ENCODE peak calls at places on chromosomes 16 and 17, in four cellular contexts. D, B, N and L are unnamed samples.

GRCh38 chr16:4058386-4058785 is 57.9 kb downstream of the ADCY9 start:
- DNase-seq in D (no peak), B (no peak), N (no peak), L (no peak)

GRCh38 chr17:80125656-80126448 is 21.1 kb downstream of the EIF4A3 start:
- DNase-seq in D (no peak), B (no peak), N (no peak), L (no peak)

GRCh38 chr17:15154618-15155017 is 110.5 kb downstream of the PMP22 start:
- DNase-seq in D (no peak), B (no peak), N (no peak), L (no peak)

GRCh38 chr16:4306439-4307214 is 9.2 kb upstream of the GLIS2 start:
- DNase-seq in D (peak; percentile 36), B (no peak), N (no peak), L (no peak)

GRCh38 chr16:53052519-53053501 is at the start of gene CHD9NB:
- DNase-seq in D (peak; percentile 20), B (peak; percentile 75), N (no peak), L (no peak)

GRCh38 chr17:36036240-36036639 is 18.5 kb upstream of the CCL23 start:
- DNase-seq in D (no peak), B (no peak), N (no peak), L (no peak)

GRCh38 chr17:63838586-63839184 is 3.8 kb downstream of the SMARCD2 start:
- DNase-seq in D (no peak), B (no peak), N (peak; percentile 93), L (no peak)

GRCh38 chr16:22220714-22221113 is 14.6 kb downstream of the EEF2K start:
- DNase-seq in D (no peak), B (no peak), N (no peak), L (no peak)

GRCh38 chr16:68035227-68035626 is 12.1 kb downstream of the DUS2 start:
- DNase-seq in D (no peak), B (no peak), N (no peak), L (no peak)

GRCh38 chr17:27354051-27354490 is 60.2 kb downstream of the WSB1 start:
- DNase-seq in D (no peak), B (no peak), N (no peak), L (no peak)

GRCh38 chr16:9318764-9319163 is 227.3 kb downstream of the HAPSTR1 start:
- DNase-seq in D (no peak), B (no peak), N (no peak), L (no peak)

GRCh38 chr16:4660454-4661007 is 32.8 kb upstream of the NUDT16L1 start:
- DNase-seq in D (peak; percentile 80), B (peak; percentile 47), N (peak; percentile 44), L (no peak)

GRCh38 chr17:77320046-77320445 is 179.3 kb downstream of the SEC14L1 start:
- DNase-seq in D (no peak), B (peak; percentile 62), N (no peak), L (no peak)

GRCh38 chr17:76747716-76748360 is 9.9 kb downstream of the MFSD11 start:
- DNase-seq in D (no peak), B (no peak), N (no peak), L (no peak)

GRCh38 chr16:29825145-29826044 is 5.1 kb downstream of the MVP start:
- DNase-seq in D (peak; percentile 73), B (peak; percentile 93), N (no peak), L (no peak)

GRCh38 chr16:23374721-23375120 is 72.6 kb downstream of the SCNN1B start:
- DNase-seq in D (no peak), B (no peak), N (no peak), L (no peak)

GRCh38 chr17:7747586-7747985 is 30.0 kb downstream of the DNAH2 start:
- DNase-seq in D (no peak), B (peak; percentile 45), N (no peak), L (no peak)